ENCODE peak calls at places on chromosomes 6 and 20, in six cellular contexts. G, I, K, F, S and Y are unnamed samples.

GRCh38 chr6:143698329-143698728 is 20.6 kb downstream of the PHACTR2 start:
- DNase-seq in G (no peak), I (no peak), K (no peak), F (no peak), S (no peak), Y (no peak)

GRCh38 chr20:50464026-50464724 is 46.0 kb upstream of the PTPN1 start:
- DNase-seq in G (no peak), I (peak), K (no peak), F (peak), S (peak), Y (peak)

GRCh38 chr6:16766043-16766521 is 4.8 kb upstream of the ATXN1 start:
- DNase-seq in G (peak), I (peak), K (no peak), F (no peak), S (no peak), Y (no peak)

GRCh38 chr6:56521454-56521853 is 121.2 kb downstream of the DST start:
- DNase-seq in G (no peak), I (no peak), K (no peak), F (no peak), S (no peak), Y (no peak)

GRCh38 chr20:36101201-36101600 is 53.3 kb upstream of the EPB41L1 start:
- DNase-seq in G (no peak), I (peak), K (no peak), F (no peak), S (no peak), Y (no peak)

GRCh38 chr6:34514112-34514511 is 42.0 kb downstream of the SPDEF start:
- DNase-seq in G (no peak), I (no peak), K (no peak), F (no peak), S (no peak), Y (no peak)

GRCh38 chr20:61684136-61684535 is 381.5 kb downstream of the TAF4 start:
- DNase-seq in G (no peak), I (no peak), K (no peak), F (no peak), S (no peak), Y (no peak)

GRCh38 chr6:72787521-72788031 is 165.7 kb downstream of the KCNQ5 start:
- DNase-seq in G (peak), I (peak), K (no peak), F (no peak), S (no peak), Y (no peak)

GRCh38 chr6:75236630-75237029 is 7.0 kb downstream of the COX7A2 start:
- DNase-seq in G (no peak), I (no peak), K (no peak), F (no peak), S (no peak), Y (no peak)

GRCh38 chr6:82588859-82589412 is 225.3 kb downstream of the TPBG start:
- DNase-seq in G (no peak), I (no peak), K (no peak), F (no peak), S (no peak), Y (no peak)

GRCh38 chr6:124795879-124796838 is 166.1 kb upstream of the RNF217 start:
- DNase-seq in G (peak), I (peak), K (peak), F (peak), S (peak), Y (no peak)

GRCh38 chr6:159693894-159694545 is 979 bp upstream of the SOD2 start:
- DNase-seq in G (no peak), I (peak), K (peak), F (peak), S (peak), Y (no peak)

GRCh38 chr20:62668441-62669027 is 26.2 kb downstream of the SLCO4A1 start:
- DNase-seq in G (peak), I (peak), K (peak), F (peak), S (peak), Y (peak)

GRCh38 chr6:130365166-130366010 is 429 bp upstream of the TMEM200A start:
- DNase-seq in G (peak), I (peak), K (no peak), F (peak), S (no peak), Y (no peak)

GRCh38 chr6:117275711-117276110 is 10.4 kb downstream of the VGLL2 start:
- DNase-seq in G (no peak), I (no peak), K (no peak), F (no peak), S (no peak), Y (no peak)

GRCh38 chr6:36099872-36100483 is 30.3 kb upstream of the MAPK13 start:
- DNase-seq in G (no peak), I (no peak), K (no peak), F (no peak), S (no peak), Y (no peak)

GRCh38 chr20:62945771-62946339 is 6.7 kb upstream of the SLC17A9 start:
- DNase-seq in G (no peak), I (no peak), K (no peak), F (no peak), S (no peak), Y (no peak)

GRCh38 chr6:166008441-166009369 is 158.9 kb downstream of the TBXT start:
- DNase-seq in G (no peak), I (peak), K (no peak), F (no peak), S (peak), Y (no peak)

GRCh38 chr6:41073203-41073967 is 611 bp downstream of the NFYA start:
- DNase-seq in G (no peak), I (peak), K (peak), F (peak), S (peak), Y (peak)

GRCh38 chr6:1856381-1856780 is 246.7 kb downstream of the FOXC1 start:
- DNase-seq in G (no peak), I (peak), K (no peak), F (no peak), S (no peak), Y (no peak)

GRCh38 chr6:129661478-129662405 is 48.2 kb downstream of the ARHGAP18 start:
- DNase-seq in G (no peak), I (no peak), K (peak), F (no peak), S (no peak), Y (no peak)

GRCh38 chr6:148758492-148758891 is 11.7 kb downstream of the UST start:
- DNase-seq in G (no peak), I (no peak), K (peak), F (peak), S (peak), Y (peak)